ENCODE peak calls at places on chromosomes 12 and 14, in eight cellular contexts. V, E, P, W, J, D, G and Y are unnamed samples. For H3K27me3, the result is how much of the 10 kb centered on the place peaks cover.

GRCh38 chr12:101455685-101456084 is 19.5 kb upstream of the SPIC start:
- DNase-seq in W (no peak), E (no peak), P (no peak), V (no peak), D (no peak), G (no peak), J (no peak), Y (no peak)

GRCh38 chr12:11022520-11022919 is at the start of gene TAS2R19:
- DNase-seq in P (no peak), W (no peak), D (no peak), E (no peak), G (no peak), V (no peak), J (no peak), Y (no peak)

GRCh38 chr14:24634158-24634557 is at the start of gene GZMB:
- DNase-seq in V (no peak), W (peak), P (no peak), E (peak), J (peak), D (no peak), G (no peak), Y (peak)

GRCh38 chr14:22928237-22929103 is 706 bp downstream of the PRMT5 start:
- DNase-seq in W (no peak), E (no peak), G (no peak), P (no peak), D (no peak), V (no peak), J (no peak), Y (no peak)

GRCh38 chr12:39392154-39392925 is 50.6 kb downstream of the KIF21A start:
- DNase-seq in J (no peak), D (no peak), P (no peak), E (no peak), W (peak), V (no peak), G (no peak), Y (no peak)

GRCh38 chr14:105299654-105300541 is 903 bp downstream of the BRF1 start:
- DNase-seq in E (no peak), P (no peak), D (no peak), W (no peak), V (no peak), G (no peak), J (peak), Y (no peak)

GRCh38 chr12:108316153-108316892 is 22.8 kb downstream of the CMKLR1 start:
- DNase-seq in J (no peak), G (no peak), W (no peak), D (no peak), E (no peak), P (peak), V (no peak), Y (no peak)

GRCh38 chr12:52539821-52540173 is 13.1 kb downstream of the KRT71 start:
- DNase-seq in J (no peak), P (no peak), W (no peak), E (no peak), D (no peak), G (no peak), V (no peak), Y (no peak)

GRCh38 chr14:105897725-105898113 is 371.3 kb downstream of the TMEM121 start:
- DNase-seq in V (no peak), G (no peak), P (no peak), W (no peak), E (no peak), D (peak), J (no peak), Y (no peak)

GRCh38 chr12:67222302-67222701 is 46.9 kb upstream of the CAND1 start:
- DNase-seq in J (no peak), E (no peak), D (no peak), V (no peak), W (no peak), G (no peak), P (peak), Y (peak)

GRCh38 chr12:94571556-94571955 is 78.8 kb downstream of the TMCC3 start:
- DNase-seq in D (no peak), P (no peak), G (no peak), J (no peak), E (no peak), W (peak), V (no peak), Y (no peak)

GRCh38 chr12:114669501-114670256 is 14.3 kb downstream of the TBX3 start:
- DNase-seq in W (no peak), J (no peak), E (no peak), D (no peak), P (peak), V (no peak), G (no peak), Y (peak)
- H3K27me3 ChIP-seq in W (under half), J (half or more), E (under half), D (under half), P (half or more), V (half or more), G (under half), Y (under half)

GRCh38 chr12:57602544-57602943 is 2.1 kb upstream of the DTX3 start:
- DNase-seq in G (no peak), P (no peak), D (no peak), V (no peak), J (no peak), E (no peak), W (no peak), Y (no peak)

GRCh38 chr12:57603758-57604453 is 718 bp upstream of the DTX3 start:
- DNase-seq in W (no peak), P (peak), D (no peak), G (peak), V (peak), J (no peak), E (no peak), Y (peak)

GRCh38 chr12:57604454-57605307 is at the start of gene DTX3:
- DNase-seq in E (peak), V (peak), P (peak), G (no peak), J (peak), W (no peak), D (peak), Y (no peak)

GRCh38 chr12:57603323-57603722 is 1.3 kb upstream of the DTX3 start:
- DNase-seq in J (no peak), P (no peak), W (no peak), D (no peak), E (no peak), V (no peak), G (no peak), Y (no peak)

DNA sequence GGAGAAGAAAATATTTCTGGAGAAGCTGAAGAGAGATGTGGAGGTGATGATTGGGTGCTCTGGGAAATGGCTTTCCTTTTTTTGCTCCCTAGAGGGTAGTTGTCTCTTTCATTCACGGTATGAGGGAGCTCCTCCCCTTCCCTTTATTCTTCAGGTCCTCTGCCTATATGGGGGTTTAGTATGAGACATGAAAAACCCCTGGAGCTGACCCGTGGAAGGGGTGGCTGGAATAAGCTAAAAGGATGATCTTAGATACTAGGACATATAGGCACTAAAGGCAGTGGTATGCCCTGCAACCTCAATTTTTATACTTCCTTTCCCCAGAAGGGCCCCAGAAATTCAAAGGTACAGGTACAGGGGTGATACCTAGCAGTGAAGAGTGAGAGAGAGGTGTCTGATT is 4.2 kb upstream of the DTX3 start:
- DNase-seq in J (no peak), G (no peak), E (no peak), P (no peak), W (no peak), V (no peak), D (no peak), Y (no peak)
- H3K27me3 ChIP-seq in J (under half), G (under half), E (under half), P (under half), W (under half), V (under half), D (under half), Y (under half)

GRCh38 chr14:55383541-55384140 is 28.0 kb downstream of the ATG14 start:
- DNase-seq in G (no peak), V (no peak), J (no peak), W (no peak), P (no peak), D (no peak), E (no peak), Y (no peak)

GRCh38 chr14:55383039-55383438 is 28.6 kb downstream of the ATG14 start:
- DNase-seq in P (no peak), W (no peak), G (no peak), D (no peak), V (no peak), E (no peak), J (no peak), Y (no peak)

GRCh38 chr14:55382483-55382882 is 29.1 kb downstream of the ATG14 start:
- DNase-seq in W (no peak), G (no peak), P (no peak), D (no peak), J (no peak), V (no peak), E (no peak), Y (no peak)

GRCh38 chr14:55386037-55386798 is 25.4 kb downstream of the ATG14 start:
- DNase-seq in G (no peak), V (no peak), D (no peak), P (no peak), J (no peak), E (no peak), W (no peak), Y (no peak)

GRCh38 chr14:55384536-55384935 is 27.1 kb downstream of the ATG14 start:
- DNase-seq in P (no peak), W (no peak), J (no peak), G (no peak), E (no peak), D (no peak), V (no peak), Y (no peak)
- H3K27me3 ChIP-seq in P (under half), W (under half), J (under half), G (under half), E (under half), D (under half), V (under half), Y (under half)

DNA sequence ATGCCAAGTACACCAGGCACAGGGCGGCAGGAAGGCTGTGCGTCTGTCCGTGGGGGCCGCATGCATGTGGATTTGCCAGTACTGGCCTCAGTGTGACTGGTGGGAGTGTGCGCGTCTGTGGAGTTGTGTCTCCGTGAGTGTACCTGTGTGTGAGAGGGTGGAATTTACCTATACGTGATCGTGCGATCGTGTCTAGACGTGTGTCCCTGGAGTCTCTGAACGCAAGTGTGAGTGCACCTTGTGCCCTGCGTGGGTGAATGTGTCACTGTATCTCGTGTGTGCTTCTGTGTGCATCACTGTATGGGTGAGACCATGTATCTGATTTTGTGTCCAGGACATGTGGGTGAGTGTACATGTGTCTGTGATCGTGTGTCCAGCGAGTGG is 4.9 kb downstream of the LHX5 start:
- DNase-seq in J (no peak), V (no peak), P (no peak), G (no peak), D (no peak), E (no peak), W (no peak), Y (no peak)
- H3K27me3 ChIP-seq in J (half or more), V (half or more), P (half or more), G (half or more), D (under half), E (under half), W (under half), Y (half or more)